ENCODE peak calls at places on chromosome 9, in ten cellular contexts. T, E, M, I, W, G, R, X, U and N are unnamed samples.

GRCh38 chr9:134496413-134497282 is 145.0 kb upstream of the COL5A1 start:
- DNase-seq in M (no peak), I (no peak), R (no peak), G (no peak), E (no peak), U (no peak), W (no peak), T (no peak), X (no peak), N (no peak)

GRCh38 chr9:110015759-110016158 is 192.2 kb downstream of the C9orf152 start:
- DNase-seq in M (no peak), I (peak), T (no peak), G (no peak), W (no peak), X (peak), E (peak), R (no peak), U (peak), N (peak)

GRCh38 chr9:128383007-128383753 is 12.0 kb downstream of the URM1 start:
- DNase-seq in E (no peak), M (no peak), G (peak), U (no peak), W (no peak), R (no peak), T (peak), I (no peak), X (no peak), N (no peak)

GRCh38 chr9:113963017-113963620 is 87.0 kb downstream of the ZNF618 start:
- DNase-seq in M (peak), W (peak), X (peak), E (peak), I (peak), U (peak), R (no peak), T (no peak), G (no peak), N (peak)

GRCh38 chr9:97475079-97475478 is 26.4 kb upstream of the TMOD1 start:
- DNase-seq in M (no peak), I (no peak), G (no peak), W (no peak), X (no peak), E (no peak), T (no peak), R (no peak), U (no peak), N (no peak)

GRCh38 chr9:105854056-105854782 is 159.9 kb downstream of the TMEM38B start:
- DNase-seq in X (no peak), G (no peak), W (no peak), U (no peak), E (no peak), T (no peak), R (no peak), M (no peak), I (no peak), N (no peak)

GRCh38 chr9:113634597-113635515 is 171.3 kb downstream of the RGS3 start:
- DNase-seq in M (peak), I (no peak), X (peak), R (no peak), G (no peak), U (no peak), T (no peak), W (no peak), E (no peak), N (no peak)

GRCh38 chr9:87088192-87088591 is 140.9 kb upstream of the GAS1 start:
- DNase-seq in R (no peak), W (no peak), X (no peak), I (no peak), T (no peak), M (no peak), G (no peak), U (no peak), E (no peak), N (no peak)

GRCh38 chr9:14433841-14434511 is 120.0 kb upstream of the NFIB start:
- DNase-seq in M (no peak), W (peak), I (peak), U (peak), R (no peak), T (peak), G (peak), E (no peak), X (peak), N (peak)

GRCh38 chr9:33453286-33453882 is 6.0 kb upstream of the AQP3 start:
- DNase-seq in I (no peak), R (no peak), W (no peak), X (no peak), U (peak), E (peak), M (no peak), T (no peak), G (no peak), N (no peak)

GRCh38 chr9:27333241-27334052 is 36.5 kb upstream of the EQTN start:
- DNase-seq in U (peak), T (no peak), W (peak), G (peak), R (peak), M (no peak), X (peak), E (peak), I (peak), N (peak)